ENCODE peak calls at places on chromosomes 12 and 14, in eight cellular contexts. O, Z, M, N, G, F, V and X are unnamed samples.

GRCh38 chr12:39272934-39273770 is 169.8 kb downstream of the KIF21A start:
- DNase-seq in M (no peak), F (peak; percentile 3), Z (peak; percentile 38), O (no peak), N (no peak), V (no peak), G (no peak), X (no peak)

GRCh38 chr14:94974893-94975292 is 182.4 kb downstream of the DICER1 start:
- DNase-seq in F (no peak), G (no peak), N (no peak), Z (no peak), O (no peak), V (no peak), M (no peak), X (no peak)

GRCh38 chr14:80987235-80988032 is 32.0 kb downstream of the TSHR start:
- DNase-seq in F (no peak), N (peak; percentile 70), V (peak; percentile 43), G (peak; percentile 64), Z (peak; percentile 89), M (peak; percentile 67), O (peak; percentile 20), X (no peak)

GRCh38 chr12:83016226-83016835 is 329.6 kb downstream of the TMTC2 start:
- DNase-seq in V (no peak), M (no peak), N (no peak), Z (no peak), F (no peak), G (no peak), O (no peak), X (no peak)

GRCh38 chr12:119176267-119177055 is 2.3 kb upstream of the HSPB8 start:
- DNase-seq in G (peak; percentile 96), Z (no peak), N (peak; percentile 98), F (no peak), M (peak; percentile 98), V (peak; percentile 61), O (peak; percentile 90), X (peak; percentile 94)

GRCh38 chr14:97178781-97179180 is 381.6 kb downstream of the VRK1 start:
- DNase-seq in G (no peak), V (no peak), O (no peak), F (no peak), N (no peak), M (no peak), Z (no peak), X (no peak)

GRCh38 chr12:30888241-30888640 is 38.3 kb upstream of the TSPAN11 start:
- DNase-seq in N (no peak), Z (no peak), M (no peak), V (no peak), F (no peak), O (no peak), G (no peak), X (no peak)

GRCh38 chr12:92502417-92503028 is 200.3 kb upstream of the PLEKHG7 start:
- DNase-seq in Z (peak; percentile 69), M (no peak), G (no peak), O (no peak), F (no peak), V (no peak), N (no peak), X (no peak)

GRCh38 chr14:104086210-104086660 is 735 bp downstream of the ASPG start:
- DNase-seq in V (peak; percentile 19), Z (no peak), F (peak; percentile 7), G (no peak), M (no peak), N (no peak), O (peak; percentile 7), X (peak; percentile 77)

GRCh38 chr12:95548539-95549391 is 2.5 kb downstream of the USP44 start:
- DNase-seq in G (no peak), Z (peak; percentile 58), F (peak; percentile 13), V (peak; percentile 74), O (peak; percentile 64), N (peak; percentile 87), M (no peak), X (peak; percentile 84)

DNA sequence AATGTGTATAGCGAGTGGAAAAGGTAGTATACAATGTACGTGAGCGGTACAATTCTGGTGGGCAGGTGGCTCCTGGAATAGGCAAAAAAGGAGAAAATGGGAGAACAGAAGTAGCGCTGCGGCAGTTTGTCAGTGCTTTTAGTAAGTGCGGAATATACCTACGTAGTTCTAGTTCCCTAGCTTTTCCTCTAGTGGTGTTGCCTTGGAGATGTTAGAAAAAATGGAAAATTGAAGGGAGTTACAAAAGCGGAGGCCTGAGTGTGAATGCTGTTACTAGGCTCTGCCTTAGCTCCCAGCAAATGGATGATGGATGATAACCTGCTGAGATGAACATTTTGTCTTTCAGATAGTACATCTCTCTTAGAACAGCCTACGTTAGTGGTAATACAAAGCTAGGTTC is 1.1 kb downstream of the TTC8 start:
- DNase-seq in Z (no peak), M (no peak), F (no peak), O (no peak), G (no peak), N (no peak), V (no peak), X (no peak)
- H3K4me3 ChIP-seq in Z (no peak overlapping the region), M (no peak overlapping the region), F (no peak overlapping the region), O (peak overlapping the region; percentile 88), G (peak overlapping the region; percentile 63), N (peak overlapping the region; percentile 75), V (peak overlapping the region; percentile 59), X (peak overlapping the region; percentile 91)

DNA sequence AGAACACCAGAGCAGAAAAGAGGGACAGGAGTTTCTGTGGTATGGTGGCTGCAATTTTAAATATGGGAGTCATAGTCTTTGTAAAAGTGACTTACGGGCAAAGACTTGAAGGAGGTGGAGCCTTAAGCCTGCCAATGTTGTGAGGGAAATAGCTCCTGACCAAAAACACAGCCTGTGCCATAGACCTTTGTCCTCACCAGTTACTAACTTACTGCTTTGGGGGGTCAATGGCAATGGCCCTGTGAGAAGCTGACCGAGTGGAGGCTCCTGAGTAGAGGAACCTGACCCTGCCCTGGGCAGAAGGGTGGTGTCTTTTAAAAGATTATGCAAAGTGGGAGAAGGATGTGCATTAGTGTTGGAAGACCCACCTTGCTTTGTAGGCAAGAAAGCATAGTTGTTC is 3.8 kb downstream of the MTHFD1 start:
- DNase-seq in O (no peak), Z (no peak), N (no peak), V (no peak), F (no peak), M (no peak), G (no peak), X (no peak)
- H3K4me3 ChIP-seq in O (no peak overlapping the region), Z (no peak overlapping the region), N (no peak overlapping the region), V (no peak overlapping the region), F (no peak overlapping the region), M (no peak overlapping the region), G (no peak overlapping the region), X (no peak overlapping the region)

GRCh38 chr12:46265102-46265501 is 3.7 kb downstream of the SLC38A1 start:
- DNase-seq in Z (no peak), M (no peak), O (no peak), F (no peak), N (no peak), V (no peak), G (no peak), X (no peak)

GRCh38 chr12:46264057-46264456 is 4.8 kb downstream of the SLC38A1 start:
- DNase-seq in F (peak; percentile 41), V (no peak), G (no peak), N (no peak), O (no peak), M (no peak), Z (no peak), X (no peak)

GRCh38 chr12:46266382-46266791 is 2.5 kb downstream of the SLC38A1 start:
- DNase-seq in M (no peak), G (peak; percentile 31), N (no peak), Z (peak; percentile 42), O (no peak), V (no peak), F (no peak), X (no peak)

GRCh38 chr12:46266869-46267617 is 1.8 kb downstream of the SLC38A1 start:
- DNase-seq in G (peak; percentile 53), F (peak; percentile 60), O (peak; percentile 57), N (peak; percentile 87), V (peak; percentile 65), M (no peak), Z (peak; percentile 67), X (peak; percentile 85)

DNA sequence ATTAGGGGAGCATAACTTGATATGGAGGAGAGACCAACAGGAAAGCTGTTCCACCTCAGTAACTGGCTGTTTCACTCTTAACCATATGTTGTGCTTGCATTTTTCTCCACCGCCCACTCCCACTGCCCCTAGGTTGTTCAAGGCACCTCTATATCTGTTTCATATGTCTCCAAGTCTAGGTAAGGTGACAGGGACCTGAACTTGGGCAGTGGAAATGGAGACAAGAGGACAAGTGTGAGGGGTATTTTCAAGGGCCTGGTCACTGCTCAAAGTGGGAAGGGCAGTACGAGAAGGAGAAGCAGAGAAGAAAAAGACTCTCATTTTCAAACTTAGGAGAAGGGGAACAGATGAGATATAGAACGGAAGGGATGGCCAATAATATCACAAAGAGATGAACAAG is 3.1 kb downstream of the SLC38A1 start:
- DNase-seq in G (no peak), M (no peak), V (no peak), N (no peak), Z (no peak), F (no peak), O (no peak), X (no peak)
- H3K4me3 ChIP-seq in G (peak overlapping the region; percentile 70), M (peak overlapping the region; percentile 9), V (no peak overlapping the region), N (no peak overlapping the region), Z (peak overlapping the region; percentile 92), F (peak overlapping the region; percentile 95), O (peak overlapping the region; percentile 77), X (peak overlapping the region; percentile 76)

GRCh38 chr12:57229634-57230380 is at the start of gene SHMT2:
- DNase-seq in M (peak; percentile 93), N (peak; percentile 97), V (peak; percentile 96), Z (peak; percentile 99), O (peak; percentile 92), F (peak; percentile 86), G (peak; percentile 92), X (peak; percentile 98)

GRCh38 chr12:57230381-57231155 is 1.1 kb downstream of the SHMT2 start:
- DNase-seq in O (peak; percentile 11), G (no peak), M (no peak), V (no peak), N (no peak), Z (no peak), F (no peak), X (peak; percentile 63)

GRCh38 chr12:57233357-57234232 is 4.1 kb downstream of the SHMT2 start:
- DNase-seq in N (no peak), G (no peak), V (no peak), M (no peak), Z (no peak), F (no peak), O (peak; percentile 18), X (peak; percentile 56)

GRCh38 chr12:57232156-57232756 is 2.7 kb downstream of the SHMT2 start:
- DNase-seq in N (no peak), O (no peak), M (no peak), Z (no peak), F (no peak), G (no peak), V (peak; percentile 23), X (peak; percentile 49)

DNA sequence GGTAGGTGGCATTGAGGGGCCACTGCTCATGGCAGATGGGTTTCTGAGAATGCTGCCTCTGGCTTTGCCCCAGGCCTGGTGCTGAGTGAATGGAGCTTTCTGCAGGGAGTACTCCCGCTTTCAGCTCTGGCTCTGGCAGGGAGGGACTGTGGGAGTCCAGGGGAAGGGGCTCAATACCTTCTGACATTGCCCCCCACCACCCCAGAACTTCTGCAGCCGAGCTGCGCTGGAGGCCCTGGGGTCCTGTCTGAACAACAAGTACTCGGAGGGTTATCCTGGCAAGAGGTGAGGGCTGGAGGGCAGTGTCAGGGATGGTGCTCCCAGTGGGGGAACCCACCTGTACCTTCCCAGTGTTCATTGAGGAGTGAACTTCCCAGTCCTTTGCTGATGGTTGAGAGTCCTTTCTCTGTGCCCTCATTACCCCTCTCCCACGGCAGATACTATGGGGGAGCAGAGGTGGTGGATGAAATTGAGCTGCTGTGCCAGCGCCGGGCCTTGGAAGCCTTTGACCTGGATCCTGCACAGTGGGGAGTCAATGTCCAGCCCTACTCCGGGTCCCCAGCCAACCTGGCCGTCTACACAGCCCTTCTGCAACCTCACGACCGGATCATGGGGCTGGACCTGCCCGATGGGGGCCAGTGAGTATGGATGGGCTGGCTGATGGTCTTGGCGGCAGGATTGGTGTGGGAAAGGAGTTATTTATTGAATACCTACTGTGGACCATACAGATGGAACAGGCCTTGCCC is 1.9 kb downstream of the SHMT2 start:
- DNase-seq in F (no peak), V (no peak), Z (no peak), N (no peak), M (no peak), O (peak; percentile 5), G (no peak), X (peak; percentile 44)
- H3K4me3 ChIP-seq in F (peak overlapping the region; percentile 81), V (no peak overlapping the region), Z (peak overlapping the region; percentile 83), N (no peak overlapping the region), M (no peak overlapping the region), O (peak overlapping the region; percentile 83), G (no peak overlapping the region), X (no peak overlapping the region)